ENCODE peak calls at places on chromosome 2, in ten cellular contexts. One of them, this sample, is unnamed.

GRCh38 chr2:176356251-176356650 is 87.0 kb downstream of the MTX2 start:
- DNase-seq in NCI-H510A treated with DMSO at 0.1 percent for 48 hours: no peak
- DNase-seq in mucosa of gallbladder: no peak
- DNase-seq in activated CD4-positive, alpha-beta memory T cell treated with anti-CD3 and anti-CD28 coated beads, Interleukin-2, amount 10 ng/mL, durations not matched to agents 7 days and 5 days: no peak
- DNase-seq in stimulated activated naive CD4-positive, alpha-beta T cell treated with Interleukin-2 at 50 U/mL for 16 hours: no peak
- DNase-seq in fibroblast of lung: no peak
- DNase-seq in activated CD8-positive, alpha-beta memory T cell treated with anti-CD3 and anti-CD28 coated beads, Interleukin-2, amount 10 ng/mL, durations not matched to agents 7 days and 5 days: no peak
- DNase-seq in lung microvascular endothelial cell: peak; percentile 9
- DNase-seq in NCI-H526: no peak
- DNase-seq in stimulated activated CD8-positive, alpha-beta memory T cell treated with anti-CD3 and anti-CD28 coated beads, Interleukin-7, amount 100 ng/mL, for 1 hour: no peak
- DNase-seq in this sample: no peak

GRCh38 chr2:173991857-173992588 is 26.9 kb upstream of the SP3 start:
- DNase-seq in NCI-H510A treated with DMSO at 0.1 percent for 48 hours: no peak
- DNase-seq in mucosa of gallbladder: no peak
- DNase-seq in activated CD4-positive, alpha-beta memory T cell treated with anti-CD3 and anti-CD28 coated beads, Interleukin-2, amount 10 ng/mL, durations not matched to agents 7 days and 5 days: no peak
- DNase-seq in stimulated activated naive CD4-positive, alpha-beta T cell treated with Interleukin-2 at 50 U/mL for 16 hours: no peak
- DNase-seq in fibroblast of lung: peak; percentile 44
- DNase-seq in activated CD8-positive, alpha-beta memory T cell treated with anti-CD3 and anti-CD28 coated beads, Interleukin-2, amount 10 ng/mL, durations not matched to agents 7 days and 5 days: no peak
- DNase-seq in lung microvascular endothelial cell: no peak
- DNase-seq in NCI-H526: no peak
- DNase-seq in stimulated activated CD8-positive, alpha-beta memory T cell treated with anti-CD3 and anti-CD28 coated beads, Interleukin-7, amount 100 ng/mL, for 1 hour: no peak
- DNase-seq in this sample: no peak

GRCh38 chr2:20702563-20702962 is 35.6 kb downstream of the GDF7 start:
- DNase-seq in NCI-H510A treated with DMSO at 0.1 percent for 48 hours: no peak
- DNase-seq in mucosa of gallbladder: no peak
- DNase-seq in activated CD4-positive, alpha-beta memory T cell treated with anti-CD3 and anti-CD28 coated beads, Interleukin-2, amount 10 ng/mL, durations not matched to agents 7 days and 5 days: no peak
- DNase-seq in stimulated activated naive CD4-positive, alpha-beta T cell treated with Interleukin-2 at 50 U/mL for 16 hours: no peak
- DNase-seq in fibroblast of lung: peak; percentile 69
- DNase-seq in activated CD8-positive, alpha-beta memory T cell treated with anti-CD3 and anti-CD28 coated beads, Interleukin-2, amount 10 ng/mL, durations not matched to agents 7 days and 5 days: no peak
- DNase-seq in lung microvascular endothelial cell: peak; percentile 17
- DNase-seq in NCI-H526: no peak
- DNase-seq in stimulated activated CD8-positive, alpha-beta memory T cell treated with anti-CD3 and anti-CD28 coated beads, Interleukin-7, amount 100 ng/mL, for 1 hour: no peak
- DNase-seq in this sample: no peak

GRCh38 chr2:190984595-190984994 is 29.4 kb downstream of the STAT1 start:
- DNase-seq in NCI-H510A treated with DMSO at 0.1 percent for 48 hours: no peak
- DNase-seq in mucosa of gallbladder: no peak
- DNase-seq in activated CD4-positive, alpha-beta memory T cell treated with anti-CD3 and anti-CD28 coated beads, Interleukin-2, amount 10 ng/mL, durations not matched to agents 7 days and 5 days: peak; percentile 31
- DNase-seq in stimulated activated naive CD4-positive, alpha-beta T cell treated with Interleukin-2 at 50 U/mL for 16 hours: no peak
- DNase-seq in fibroblast of lung: peak; percentile 95
- DNase-seq in activated CD8-positive, alpha-beta memory T cell treated with anti-CD3 and anti-CD28 coated beads, Interleukin-2, amount 10 ng/mL, durations not matched to agents 7 days and 5 days: no peak
- DNase-seq in lung microvascular endothelial cell: peak; percentile 97
- DNase-seq in NCI-H526: no peak
- DNase-seq in stimulated activated CD8-positive, alpha-beta memory T cell treated with anti-CD3 and anti-CD28 coated beads, Interleukin-7, amount 100 ng/mL, for 1 hour: no peak
- DNase-seq in this sample: no peak

GRCh38 chr2:174908284-174908683 is 96.9 kb downstream of the CHN1 start:
- DNase-seq in NCI-H510A treated with DMSO at 0.1 percent for 48 hours: no peak
- DNase-seq in mucosa of gallbladder: no peak
- DNase-seq in activated CD4-positive, alpha-beta memory T cell treated with anti-CD3 and anti-CD28 coated beads, Interleukin-2, amount 10 ng/mL, durations not matched to agents 7 days and 5 days: no peak
- DNase-seq in stimulated activated naive CD4-positive, alpha-beta T cell treated with Interleukin-2 at 50 U/mL for 16 hours: no peak
- DNase-seq in fibroblast of lung: no peak
- DNase-seq in activated CD8-positive, alpha-beta memory T cell treated with anti-CD3 and anti-CD28 coated beads, Interleukin-2, amount 10 ng/mL, durations not matched to agents 7 days and 5 days: no peak
- DNase-seq in lung microvascular endothelial cell: no peak
- DNase-seq in NCI-H526: no peak
- DNase-seq in stimulated activated CD8-positive, alpha-beta memory T cell treated with anti-CD3 and anti-CD28 coated beads, Interleukin-7, amount 100 ng/mL, for 1 hour: no peak
- DNase-seq in this sample: no peak

GRCh38 chr2:136021406-136021805 is 36.0 kb upstream of the DARS1 start:
- DNase-seq in NCI-H510A treated with DMSO at 0.1 percent for 48 hours: no peak
- DNase-seq in mucosa of gallbladder: no peak
- DNase-seq in activated CD4-positive, alpha-beta memory T cell treated with anti-CD3 and anti-CD28 coated beads, Interleukin-2, amount 10 ng/mL, durations not matched to agents 7 days and 5 days: no peak
- DNase-seq in stimulated activated naive CD4-positive, alpha-beta T cell treated with Interleukin-2 at 50 U/mL for 16 hours: no peak
- DNase-seq in fibroblast of lung: no peak
- DNase-seq in activated CD8-positive, alpha-beta memory T cell treated with anti-CD3 and anti-CD28 coated beads, Interleukin-2, amount 10 ng/mL, durations not matched to agents 7 days and 5 days: no peak
- DNase-seq in lung microvascular endothelial cell: no peak
- DNase-seq in NCI-H526: no peak
- DNase-seq in stimulated activated CD8-positive, alpha-beta memory T cell treated with anti-CD3 and anti-CD28 coated beads, Interleukin-7, amount 100 ng/mL, for 1 hour: no peak
- DNase-seq in this sample: no peak

GRCh38 chr2:55550368-55551102 is 31.0 kb downstream of the CFAP36 start:
- DNase-seq in NCI-H510A treated with DMSO at 0.1 percent for 48 hours: no peak
- DNase-seq in mucosa of gallbladder: no peak
- DNase-seq in activated CD4-positive, alpha-beta memory T cell treated with anti-CD3 and anti-CD28 coated beads, Interleukin-2, amount 10 ng/mL, durations not matched to agents 7 days and 5 days: no peak
- DNase-seq in stimulated activated naive CD4-positive, alpha-beta T cell treated with Interleukin-2 at 50 U/mL for 16 hours: no peak
- DNase-seq in fibroblast of lung: peak; percentile 87
- DNase-seq in activated CD8-positive, alpha-beta memory T cell treated with anti-CD3 and anti-CD28 coated beads, Interleukin-2, amount 10 ng/mL, durations not matched to agents 7 days and 5 days: no peak
- DNase-seq in lung microvascular endothelial cell: peak; percentile 85
- DNase-seq in NCI-H526: no peak
- DNase-seq in stimulated activated CD8-positive, alpha-beta memory T cell treated with anti-CD3 and anti-CD28 coated beads, Interleukin-7, amount 100 ng/mL, for 1 hour: no peak
- DNase-seq in this sample: no peak

GRCh38 chr2:182259629-182260150 is 167.1 kb downstream of the PDE1A start:
- DNase-seq in NCI-H510A treated with DMSO at 0.1 percent for 48 hours: no peak
- DNase-seq in mucosa of gallbladder: no peak
- DNase-seq in activated CD4-positive, alpha-beta memory T cell treated with anti-CD3 and anti-CD28 coated beads, Interleukin-2, amount 10 ng/mL, durations not matched to agents 7 days and 5 days: no peak
- DNase-seq in stimulated activated naive CD4-positive, alpha-beta T cell treated with Interleukin-2 at 50 U/mL for 16 hours: no peak
- DNase-seq in fibroblast of lung: peak; percentile 52
- DNase-seq in activated CD8-positive, alpha-beta memory T cell treated with anti-CD3 and anti-CD28 coated beads, Interleukin-2, amount 10 ng/mL, durations not matched to agents 7 days and 5 days: no peak
- DNase-seq in lung microvascular endothelial cell: no peak
- DNase-seq in NCI-H526: no peak
- DNase-seq in stimulated activated CD8-positive, alpha-beta memory T cell treated with anti-CD3 and anti-CD28 coated beads, Interleukin-7, amount 100 ng/mL, for 1 hour: no peak
- DNase-seq in this sample: no peak

GRCh38 chr2:85154048-85154753 is 21.0 kb downstream of the TCF7L1 start:
- DNase-seq in NCI-H510A treated with DMSO at 0.1 percent for 48 hours: no peak
- DNase-seq in mucosa of gallbladder: no peak
- DNase-seq in activated CD4-positive, alpha-beta memory T cell treated with anti-CD3 and anti-CD28 coated beads, Interleukin-2, amount 10 ng/mL, durations not matched to agents 7 days and 5 days: no peak
- DNase-seq in stimulated activated naive CD4-positive, alpha-beta T cell treated with Interleukin-2 at 50 U/mL for 16 hours: no peak
- DNase-seq in fibroblast of lung: peak; percentile 84
- DNase-seq in activated CD8-positive, alpha-beta memory T cell treated with anti-CD3 and anti-CD28 coated beads, Interleukin-2, amount 10 ng/mL, durations not matched to agents 7 days and 5 days: no peak
- DNase-seq in lung microvascular endothelial cell: no peak
- DNase-seq in NCI-H526: no peak
- DNase-seq in stimulated activated CD8-positive, alpha-beta memory T cell treated with anti-CD3 and anti-CD28 coated beads, Interleukin-7, amount 100 ng/mL, for 1 hour: no peak
- DNase-seq in this sample: no peak

GRCh38 chr2:11866358-11867335 is 120.2 kb downstream of the LPIN1 start:
- DNase-seq in NCI-H510A treated with DMSO at 0.1 percent for 48 hours: peak; percentile 90
- DNase-seq in mucosa of gallbladder: no peak
- DNase-seq in activated CD4-positive, alpha-beta memory T cell treated with anti-CD3 and anti-CD28 coated beads, Interleukin-2, amount 10 ng/mL, durations not matched to agents 7 days and 5 days: no peak
- DNase-seq in stimulated activated naive CD4-positive, alpha-beta T cell treated with Interleukin-2 at 50 U/mL for 16 hours: peak; percentile 19
- DNase-seq in fibroblast of lung: no peak
- DNase-seq in activated CD8-positive, alpha-beta memory T cell treated with anti-CD3 and anti-CD28 coated beads, Interleukin-2, amount 10 ng/mL, durations not matched to agents 7 days and 5 days: peak; percentile 19
- DNase-seq in lung microvascular endothelial cell: no peak
- DNase-seq in NCI-H526: no peak
- DNase-seq in stimulated activated CD8-positive, alpha-beta memory T cell treated with anti-CD3 and anti-CD28 coated beads, Interleukin-7, amount 100 ng/mL, for 1 hour: no peak
- DNase-seq in this sample: no peak

GRCh38 chr2:86194751-86195054 is 559 bp downstream of the IMMT start:
- DNase-seq in NCI-H510A treated with DMSO at 0.1 percent for 48 hours: peak; percentile 95
- DNase-seq in mucosa of gallbladder: no peak
- DNase-seq in activated CD4-positive, alpha-beta memory T cell treated with anti-CD3 and anti-CD28 coated beads, Interleukin-2, amount 10 ng/mL, durations not matched to agents 7 days and 5 days: no peak
- DNase-seq in stimulated activated naive CD4-positive, alpha-beta T cell treated with Interleukin-2 at 50 U/mL for 16 hours: no peak
- DNase-seq in fibroblast of lung: peak; percentile 15
- DNase-seq in activated CD8-positive, alpha-beta memory T cell treated with anti-CD3 and anti-CD28 coated beads, Interleukin-2, amount 10 ng/mL, durations not matched to agents 7 days and 5 days: no peak
- DNase-seq in lung microvascular endothelial cell: peak; percentile 98
- DNase-seq in NCI-H526: no peak
- DNase-seq in stimulated activated CD8-positive, alpha-beta memory T cell treated with anti-CD3 and anti-CD28 coated beads, Interleukin-7, amount 100 ng/mL, for 1 hour: no peak
- DNase-seq in this sample: no peak

GRCh38 chr2:204332706-204333105 is 212.6 kb upstream of the PARD3B start:
- DNase-seq in NCI-H510A treated with DMSO at 0.1 percent for 48 hours: no peak
- DNase-seq in mucosa of gallbladder: no peak
- DNase-seq in activated CD4-positive, alpha-beta memory T cell treated with anti-CD3 and anti-CD28 coated beads, Interleukin-2, amount 10 ng/mL, durations not matched to agents 7 days and 5 days: no peak
- DNase-seq in stimulated activated naive CD4-positive, alpha-beta T cell treated with Interleukin-2 at 50 U/mL for 16 hours: no peak
- DNase-seq in fibroblast of lung: no peak
- DNase-seq in activated CD8-positive, alpha-beta memory T cell treated with anti-CD3 and anti-CD28 coated beads, Interleukin-2, amount 10 ng/mL, durations not matched to agents 7 days and 5 days: no peak
- DNase-seq in lung microvascular endothelial cell: no peak
- DNase-seq in NCI-H526: no peak
- DNase-seq in stimulated activated CD8-positive, alpha-beta memory T cell treated with anti-CD3 and anti-CD28 coated beads, Interleukin-7, amount 100 ng/mL, for 1 hour: no peak
- DNase-seq in this sample: no peak

GRCh38 chr2:114384441-114384840 is 58.0 kb upstream of the DPP10 start:
- DNase-seq in NCI-H510A treated with DMSO at 0.1 percent for 48 hours: no peak
- DNase-seq in mucosa of gallbladder: no peak
- DNase-seq in activated CD4-positive, alpha-beta memory T cell treated with anti-CD3 and anti-CD28 coated beads, Interleukin-2, amount 10 ng/mL, durations not matched to agents 7 days and 5 days: no peak
- DNase-seq in stimulated activated naive CD4-positive, alpha-beta T cell treated with Interleukin-2 at 50 U/mL for 16 hours: no peak
- DNase-seq in fibroblast of lung: no peak
- DNase-seq in activated CD8-positive, alpha-beta memory T cell treated with anti-CD3 and anti-CD28 coated beads, Interleukin-2, amount 10 ng/mL, durations not matched to agents 7 days and 5 days: no peak
- DNase-seq in lung microvascular endothelial cell: no peak
- DNase-seq in NCI-H526: no peak
- DNase-seq in stimulated activated CD8-positive, alpha-beta memory T cell treated with anti-CD3 and anti-CD28 coated beads, Interleukin-7, amount 100 ng/mL, for 1 hour: no peak
- DNase-seq in this sample: no peak

GRCh38 chr2:50491541-50492114 is 540.3 kb downstream of the NRXN1 start:
- DNase-seq in NCI-H510A treated with DMSO at 0.1 percent for 48 hours: peak; percentile 74
- DNase-seq in mucosa of gallbladder: no peak
- DNase-seq in activated CD4-positive, alpha-beta memory T cell treated with anti-CD3 and anti-CD28 coated beads, Interleukin-2, amount 10 ng/mL, durations not matched to agents 7 days and 5 days: no peak
- DNase-seq in stimulated activated naive CD4-positive, alpha-beta T cell treated with Interleukin-2 at 50 U/mL for 16 hours: no peak
- DNase-seq in fibroblast of lung: peak; percentile 20
- DNase-seq in activated CD8-positive, alpha-beta memory T cell treated with anti-CD3 and anti-CD28 coated beads, Interleukin-2, amount 10 ng/mL, durations not matched to agents 7 days and 5 days: no peak
- DNase-seq in lung microvascular endothelial cell: peak; percentile 48
- DNase-seq in NCI-H526: no peak
- DNase-seq in stimulated activated CD8-positive, alpha-beta memory T cell treated with anti-CD3 and anti-CD28 coated beads, Interleukin-7, amount 100 ng/mL, for 1 hour: no peak
- DNase-seq in this sample: no peak

GRCh38 chr2:223868005-223868404 is 30.6 kb upstream of the AP1S3 start:
- DNase-seq in NCI-H510A treated with DMSO at 0.1 percent for 48 hours: no peak
- DNase-seq in mucosa of gallbladder: no peak
- DNase-seq in activated CD4-positive, alpha-beta memory T cell treated with anti-CD3 and anti-CD28 coated beads, Interleukin-2, amount 10 ng/mL, durations not matched to agents 7 days and 5 days: no peak
- DNase-seq in stimulated activated naive CD4-positive, alpha-beta T cell treated with Interleukin-2 at 50 U/mL for 16 hours: no peak
- DNase-seq in fibroblast of lung: no peak
- DNase-seq in activated CD8-positive, alpha-beta memory T cell treated with anti-CD3 and anti-CD28 coated beads, Interleukin-2, amount 10 ng/mL, durations not matched to agents 7 days and 5 days: no peak
- DNase-seq in lung microvascular endothelial cell: no peak
- DNase-seq in NCI-H526: no peak
- DNase-seq in stimulated activated CD8-positive, alpha-beta memory T cell treated with anti-CD3 and anti-CD28 coated beads, Interleukin-7, amount 100 ng/mL, for 1 hour: no peak
- DNase-seq in this sample: no peak

GRCh38 chr2:134324942-134325341 is 71.1 kb downstream of the MGAT5 start:
- DNase-seq in NCI-H510A treated with DMSO at 0.1 percent for 48 hours: no peak
- DNase-seq in mucosa of gallbladder: no peak
- DNase-seq in activated CD4-positive, alpha-beta memory T cell treated with anti-CD3 and anti-CD28 coated beads, Interleukin-2, amount 10 ng/mL, durations not matched to agents 7 days and 5 days: no peak
- DNase-seq in stimulated activated naive CD4-positive, alpha-beta T cell treated with Interleukin-2 at 50 U/mL for 16 hours: no peak
- DNase-seq in fibroblast of lung: no peak
- DNase-seq in activated CD8-positive, alpha-beta memory T cell treated with anti-CD3 and anti-CD28 coated beads, Interleukin-2, amount 10 ng/mL, durations not matched to agents 7 days and 5 days: no peak
- DNase-seq in lung microvascular endothelial cell: peak; percentile 73
- DNase-seq in NCI-H526: no peak
- DNase-seq in stimulated activated CD8-positive, alpha-beta memory T cell treated with anti-CD3 and anti-CD28 coated beads, Interleukin-7, amount 100 ng/mL, for 1 hour: no peak
- DNase-seq in this sample: no peak